ENCODE peak calls at places on chromosomes 5 and 9, in seven cellular contexts. C is activated CD8-positive, alpha-beta memory T cell treated with anti-CD3 and anti-CD28 coated beads for 4 hours; M is T-helper 2 cell; E is left ventricle myocardium superior; T is iris pigment epithelial cell; P is heart right ventricle; Z is SW 1271. I is an unnamed sample.

GRCh38 chr5:169417676-169418075 is 116.7 kb upstream of the SLIT3 start:
- DNase-seq in C (no peak), M (no peak), E (no peak), T (no peak), P (no peak), Z (no peak), I (no peak)

GRCh38 chr5:123696948-123697347 is 185.0 kb downstream of the CSNK1G3 start:
- DNase-seq in C (no peak), M (no peak), E (peak; percentile 82), T (no peak), P (peak; percentile 73), Z (no peak), I (no peak)

GRCh38 chr9:131521822-131522221 is 9.2 kb downstream of the UCK1 start:
- DNase-seq in C (no peak), M (no peak), E (no peak), T (no peak), P (no peak), Z (no peak), I (no peak)

GRCh38 chr9:13688990-13689600 is 409.6 kb upstream of the MPDZ start:
- DNase-seq in C (no peak), M (no peak), E (peak; percentile 30), T (peak; percentile 24), P (peak; percentile 19), Z (no peak), I (no peak)

GRCh38 chr5:40367260-40367659 is 312.5 kb upstream of the PTGER4 start:
- DNase-seq in C (no peak), M (no peak), E (no peak), T (peak; percentile 29), P (no peak), Z (no peak), I (no peak)

GRCh38 chr9:94767331-94768099 is 41.0 kb downstream of the AOPEP start:
- DNase-seq in C (no peak), M (no peak), E (no peak), T (peak; percentile 41), P (no peak), Z (no peak), I (no peak)

GRCh38 chr5:74241751-74242140 is 398.8 kb downstream of the ENC1 start:
- DNase-seq in C (no peak), M (no peak), E (no peak), T (peak; percentile 48), P (no peak), Z (no peak), I (no peak)

GRCh38 chr9:135032868-135033460 is 54.5 kb upstream of the OLFM1 start:
- DNase-seq in C (no peak), M (no peak), E (peak; percentile 17), T (no peak), P (no peak), Z (no peak), I (no peak)

GRCh38 chr5:140261403-140262171 is 41.3 kb downstream of the PFDN1 start:
- DNase-seq in C (no peak), M (no peak), E (peak; percentile 72), T (peak; percentile 95), P (peak; percentile 81), Z (peak; percentile 74), I (peak; percentile 64)

I was measured in Panc1.